ENCODE peak calls at places on chromosome 6, in five cellular contexts. K is uterus, W is adrenal gland, M is NB4, S is Peyer's patch. Z is an unnamed sample.

GRCh38 chr6:16544006-16544405 is 217.3 kb downstream of the ATXN1 start:
- DNase-seq in K (no peak), W (peak; percentile 86), M (no peak), S (no peak), Z (no peak)

GRCh38 chr6:38337819-38338465 is 301.8 kb downstream of the BTBD9 start:
- DNase-seq in K (no peak), W (no peak), M (no peak), S (no peak), Z (peak; percentile 15)

GRCh38 chr6:43389713-43390265 is 20.3 kb upstream of the ZNF318 start:
- DNase-seq in K (no peak), W (no peak), M (no peak), S (no peak), Z (no peak)

GRCh38 chr6:44569931-44570385 is 182.5 kb downstream of the CDC5L start:
- DNase-seq in K (no peak), W (peak; percentile 34), M (peak; percentile 66), S (no peak), Z (no peak)

GRCh38 chr6:160400426-160400825 is 52.2 kb downstream of the SLC22A3 start:
- DNase-seq in K (no peak), W (no peak), M (peak; percentile 12), S (no peak), Z (no peak)

GRCh38 chr6:157695301-157696030 is 127.6 kb upstream of the SNX9 start:
- DNase-seq in K (no peak), W (no peak), M (no peak), S (no peak), Z (no peak)

GRCh38 chr6:114049367-114049966 is 78.5 kb upstream of the HDAC2 start:
- DNase-seq in K (no peak), W (no peak), M (no peak), S (no peak), Z (no peak)

GRCh38 chr6:33298773-33299236 is at the start of gene RGL2:
- DNase-seq in K (peak; percentile 84), W (peak; percentile 85), M (peak; percentile 92), S (peak; percentile 88), Z (peak; percentile 49)

GRCh38 chr6:54053893-54054391 is 57.3 kb upstream of the MLIP start:
- DNase-seq in K (no peak), W (peak; percentile 61), M (no peak), S (no peak), Z (peak; percentile 19)

GRCh38 chr6:134722996-134723871 is 226.7 kb downstream of the ALDH8A1 start:
- DNase-seq in K (no peak), W (no peak), M (no peak), S (no peak), Z (no peak)

GRCh38 chr6:16762265-16762546 is 946 bp upstream of the ATXN1 start:
- DNase-seq in K (no peak), W (no peak), M (no peak), S (no peak), Z (peak; percentile 43)

GRCh38 chr6:6230286-6230685 is 90.2 kb downstream of the F13A1 start:
- DNase-seq in K (no peak), W (no peak), M (no peak), S (no peak), Z (no peak)

GRCh38 chr6:107991939-107992560 is 34.0 kb upstream of the SEC63 start:
- DNase-seq in K (no peak), W (no peak), M (no peak), S (no peak), Z (no peak)

GRCh38 chr6:151004415-151005024 is 139.0 kb downstream of the MTHFD1L start:
- DNase-seq in K (no peak), W (peak; percentile 23), M (peak; percentile 82), S (no peak), Z (no peak)

GRCh38 chr6:135739288-135739687 is 112.2 kb upstream of the PDE7B start:
- DNase-seq in K (no peak), W (no peak), M (no peak), S (no peak), Z (no peak)

GRCh38 chr6:151154418-151154817 is 85.3 kb upstream of the AKAP12 start:
- DNase-seq in K (no peak), W (peak; percentile 46), M (no peak), S (no peak), Z (peak; percentile 9)

GRCh38 chr6:160767019-160767646 is 65.1 kb downstream of the PLG start:
- DNase-seq in K (peak; percentile 75), W (peak; percentile 73), M (no peak), S (no peak), Z (no peak)

GRCh38 chr6:20691185-20691584 is 156.9 kb downstream of the CDKAL1 start:
- DNase-seq in K (no peak), W (no peak), M (no peak), S (no peak), Z (no peak)

GRCh38 chr6:122458087-122458486 is 13.5 kb downstream of the SERINC1 start:
- DNase-seq in K (no peak), W (no peak), M (no peak), S (no peak), Z (no peak)

GRCh38 chr6:19356692-19357091 is 480.5 kb upstream of the ID4 start:
- DNase-seq in K (no peak), W (no peak), M (no peak), S (no peak), Z (no peak)

GRCh38 chr6:3222506-3223038 is 4.9 kb downstream of the TUBB2B start:
- DNase-seq in K (no peak), W (no peak), M (no peak), S (no peak), Z (no peak)

GRCh38 chr6:43492673-43493072 is 15.3 kb downstream of the TJAP1 start:
- DNase-seq in K (no peak), W (no peak), M (no peak), S (no peak), Z (no peak)

GRCh38 chr6:106858653-106859092 is 115.9 kb downstream of the CD24 start:
- DNase-seq in K (peak; percentile 63), W (peak; percentile 6), M (peak; percentile 4), S (no peak), Z (no peak)

GRCh38 chr6:152975204-152975915 is 7.5 kb downstream of the FBXO5 start:
- DNase-seq in K (no peak), W (no peak), M (peak; percentile 62), S (no peak), Z (no peak)

DNA sequence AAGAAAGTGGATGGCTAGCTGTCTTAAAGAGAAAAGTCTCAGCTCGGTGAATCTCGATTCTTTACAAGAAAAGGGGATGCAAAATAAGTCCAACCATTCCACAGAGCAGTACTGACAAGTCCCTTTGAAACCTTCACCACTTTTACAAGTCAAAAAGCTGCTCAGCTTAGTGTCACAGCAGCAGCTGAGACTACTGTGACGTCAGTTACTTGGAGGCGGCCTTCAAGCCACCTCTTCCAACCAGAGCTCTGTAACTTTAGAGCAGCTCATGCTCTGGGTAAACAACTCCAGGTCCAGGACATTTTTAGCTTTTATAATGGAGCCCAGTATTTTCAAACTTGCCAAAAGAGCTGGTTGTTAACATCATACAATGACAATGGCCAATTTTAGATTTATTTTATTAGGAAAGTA is at the start of gene KIAA0408:
- DNase-seq in K (peak; percentile 70), W (peak; percentile 46), M (peak; percentile 52), S (no peak), Z (no peak)
- TF ChIP-seq POLR2A in K (peak; percentile 19), W (no peak), M (no peak), S (no peak), Z (no peak)

GRCh38 chr6:90241229-90241873 is 55.3 kb downstream of the BACH2 start:
- DNase-seq in K (no peak), W (no peak), M (peak; percentile 6), S (no peak), Z (no peak)

GRCh38 chr6:90237350-90237990 is 59.2 kb downstream of the BACH2 start:
- DNase-seq in K (no peak), W (no peak), M (no peak), S (no peak), Z (no peak)

GRCh38 chr6:90233994-90234393 is 62.6 kb downstream of the BACH2 start:
- DNase-seq in K (no peak), W (no peak), M (no peak), S (peak; percentile 23), Z (no peak)

GRCh38 chr6:90238663-90239542 is 57.7 kb downstream of the BACH2 start:
- DNase-seq in K (no peak), W (no peak), M (no peak), S (no peak), Z (no peak)
- TF ChIP-seq POLR2A in K (no peak), W (no peak), M (no peak), S (no peak), Z (no peak)

GRCh38 chr6:52362443-52363221 is 681 bp downstream of the PAQR8 start:
- DNase-seq in K (peak; percentile 47), W (peak; percentile 22), M (no peak), S (peak; percentile 67), Z (peak; percentile 67)

GRCh38 chr6:52360601-52361346 is 1.2 kb upstream of the PAQR8 start:
- DNase-seq in K (no peak), W (no peak), M (peak; percentile 56), S (no peak), Z (no peak)

GRCh38 chr6:52361347-52361944 is 505 bp upstream of the PAQR8 start:
- DNase-seq in K (peak; percentile 36), W (peak; percentile 45), M (peak; percentile 29), S (peak; percentile 47), Z (peak; percentile 23)

GRCh38 chr6:52363222-52363867 is 1.4 kb downstream of the PAQR8 start:
- DNase-seq in K (no peak), W (peak; percentile 40), M (no peak), S (no peak), Z (no peak)

DNA sequence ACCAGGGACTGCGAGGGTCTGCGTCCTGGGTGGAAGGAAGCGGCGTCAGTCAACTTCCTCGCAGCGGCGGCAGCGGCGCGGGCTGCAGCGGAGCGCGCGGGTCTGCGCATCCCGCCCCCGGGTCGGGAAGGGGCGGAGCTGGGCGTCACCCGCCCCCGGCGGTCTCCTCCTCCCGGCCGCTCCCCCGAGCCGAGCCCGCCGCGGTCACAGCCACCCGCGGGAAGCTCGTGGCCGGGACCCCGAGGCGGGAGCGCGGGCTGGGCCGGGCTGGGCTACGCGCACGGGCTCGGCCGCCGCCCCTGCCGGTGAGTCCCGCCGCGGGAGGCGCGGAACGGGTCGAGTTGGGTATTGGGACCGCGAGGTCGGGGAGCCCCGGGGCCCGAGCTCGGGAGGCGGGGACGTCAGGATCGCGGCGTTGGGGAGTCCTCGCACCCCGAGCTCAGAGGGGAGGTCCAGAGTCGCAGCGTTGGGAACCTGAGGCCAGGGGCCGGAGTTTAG is at the start of gene PAQR8:
- DNase-seq in K (peak; percentile 82), W (peak; percentile 73), M (peak; percentile 87), S (peak; percentile 75), Z (peak; percentile 95)
- TF ChIP-seq POLR2A in K (peak; percentile 77), W (no peak), M (peak; percentile 52), S (peak; percentile 62), Z (peak; percentile 80)

DNA sequence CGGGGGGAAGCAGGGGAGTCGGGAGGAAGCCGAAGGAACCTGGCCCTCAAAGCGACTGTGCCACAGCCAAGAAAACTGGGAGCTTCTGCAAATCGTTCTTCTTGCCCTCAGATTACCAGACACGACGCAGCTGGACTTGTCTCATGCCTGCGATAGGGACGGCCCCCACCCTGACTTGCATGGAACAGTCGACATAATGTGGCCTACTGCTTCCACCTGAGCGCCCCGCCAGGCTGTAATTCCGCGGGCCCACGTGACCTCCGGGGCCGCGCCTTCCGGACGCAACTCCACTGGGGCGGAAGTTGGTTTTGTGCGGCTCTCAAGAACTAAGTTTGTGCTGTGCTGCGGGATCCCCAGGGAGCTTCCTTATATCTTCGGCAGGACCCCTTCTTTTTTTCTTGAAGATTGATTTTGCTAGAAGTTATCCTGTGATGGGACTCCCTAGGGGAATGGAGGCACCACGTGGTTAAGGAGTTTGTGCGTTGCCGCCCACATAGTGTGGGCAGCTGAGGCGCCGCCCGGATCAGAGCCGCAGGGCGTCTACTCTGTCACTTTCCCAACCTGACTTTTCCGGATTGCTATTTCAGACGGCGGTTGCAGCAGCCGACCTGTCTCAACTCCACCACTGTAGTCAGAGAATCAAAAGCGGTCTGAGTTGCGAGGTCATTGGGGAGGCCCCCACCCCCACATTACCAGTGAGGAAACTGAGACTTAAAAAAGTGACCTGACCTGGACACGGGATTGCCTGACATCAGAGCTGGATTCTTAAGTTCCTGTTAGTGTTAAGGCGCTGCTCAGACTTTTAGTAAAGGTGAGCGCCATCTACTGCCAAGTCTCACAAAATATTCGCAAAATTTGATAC is 540 bp upstream of the CD164 start:
- DNase-seq in K (peak; percentile 92), W (peak; percentile 94), M (peak; percentile 98), S (peak; percentile 93), Z (peak; percentile 63)
- TF ChIP-seq POLR2A in K (peak; percentile 9), W (peak; percentile 65), M (peak; percentile 43), S (peak; percentile 72), Z (no peak)